ENCODE peak calls at places on chromosome 1, in four cellular contexts. L is HepG2, F is GM12878, J is K562. A is an unnamed sample.

GRCh38 chr1:182003025-182003725 is 58.3 kb downstream of the ZNF648 start:
- DNase-seq in J (no peak), L (no peak), F (no peak), A (no peak)

GRCh38 chr1:35377553-35377952 is 109.0 kb downstream of the ZMYM4 start:
- DNase-seq in F (no peak), L (no peak), J (no peak), A (no peak)

GRCh38 chr1:41758904-41759548 is 159.7 kb downstream of the HIVEP3 start:
- DNase-seq in J (no peak), L (no peak), F (no peak), A (no peak)

GRCh38 chr1:150981177-150981804 is 801 bp upstream of the ANXA9 start:
- DNase-seq in L (peak), J (no peak), F (no peak), A (peak)

GRCh38 chr1:224933584-224933983 is 4.1 kb downstream of the DNAH14 start:
- DNase-seq in J (no peak), F (no peak), L (no peak), A (no peak)

GRCh38 chr1:85612704-85613361 is 32.3 kb downstream of the CCN1 start:
- DNase-seq in F (no peak), L (peak), J (peak), A (no peak)

GRCh38 chr1:119253366-119253765 is 112.9 kb upstream of the WARS2 start:
- DNase-seq in F (no peak), L (no peak), J (no peak), A (no peak)

GRCh38 chr1:201084171-201084766 is 28.0 kb downstream of the CACNA1S start:
- DNase-seq in F (no peak), L (no peak), J (no peak), A (no peak)

GRCh38 chr1:38475624-38476005 is 384.0 kb downstream of the RRAGC start:
- DNase-seq in L (no peak), J (no peak), F (no peak), A (no peak)

GRCh38 chr1:179601093-179601492 is 9.5 kb downstream of the TDRD5 start:
- DNase-seq in J (no peak), F (no peak), L (no peak), A (no peak)

GRCh38 chr1:9371391-9371935 is 78.8 kb downstream of the SPSB1 start:
- DNase-seq in J (no peak), F (no peak), L (peak), A (no peak)
- TF ChIP-seq ATF2 in J (no peak), F (no peak), L (no peak), A (no peak)

GRCh38 chr1:6603851-6604558 is 1.3 kb upstream of the KLHL21 start:
- DNase-seq in F (no peak), L (peak), J (no peak), A (peak)

GRCh38 chr1:6601865-6602668 is 602 bp downstream of the KLHL21 start:
- DNase-seq in F (no peak), J (no peak), L (no peak), A (peak)

GRCh38 chr1:6601049-6601864 is 1.4 kb downstream of the KLHL21 start:
- DNase-seq in L (peak), J (peak), F (no peak), A (peak)

GRCh38 chr1:6603424-6603850 is 768 bp upstream of the KLHL21 start:
- DNase-seq in J (no peak), L (peak), F (no peak), A (no peak)

DNA sequence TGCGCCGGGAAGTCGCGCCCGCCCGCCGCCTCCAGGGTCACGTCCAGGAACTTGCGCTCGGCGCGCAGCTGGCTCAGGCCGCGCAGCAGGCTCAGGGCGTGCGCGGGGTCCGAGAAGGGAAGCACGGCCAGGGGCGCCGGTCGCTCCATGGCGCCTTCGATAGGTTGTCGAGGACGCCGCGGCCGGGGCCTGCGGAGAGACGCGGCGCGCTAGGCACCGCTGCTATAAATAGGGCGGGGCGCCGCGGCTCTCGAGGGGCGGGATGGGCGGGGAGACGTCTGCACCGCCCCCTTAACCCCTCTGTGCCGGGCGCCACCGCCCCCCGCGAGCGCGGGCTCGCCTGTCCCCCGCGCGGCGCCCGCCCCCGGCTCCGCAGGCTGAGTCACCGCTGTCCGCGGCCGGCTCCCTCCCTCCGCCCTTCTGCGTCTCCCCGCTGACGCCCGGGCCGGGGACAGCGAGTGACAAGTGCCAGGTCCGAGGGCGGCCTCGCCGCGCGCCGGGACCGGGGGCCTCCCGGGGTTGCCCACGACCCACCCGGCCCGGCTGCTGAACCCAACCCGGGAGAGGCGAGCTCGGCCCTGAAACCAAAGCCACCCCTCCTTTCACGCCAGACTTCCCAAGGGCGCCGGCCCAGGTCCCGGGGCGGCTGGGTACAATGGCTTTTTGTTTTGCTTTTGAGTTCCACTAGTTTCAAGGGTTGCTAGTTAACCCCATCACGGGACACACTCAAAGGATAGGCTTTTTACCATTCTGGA is at the start of gene KLHL21:
- DNase-seq in J (peak), F (no peak), L (peak), A (peak)
- TF ChIP-seq ETV6 in J (no peak), F (no peak), L (no peak), A (no peak)

GRCh38 chr1:239891621-239892358 is 199.9 kb upstream of the FMN2 start:
- DNase-seq in L (no peak), J (no peak), F (no peak), A (no peak)
- TF ChIP-seq CREM in L (no peak), J (no peak), F (no peak), A (no peak)

GRCh38 chr1:205658943-205659581 is 21.2 kb downstream of the SLC45A3 start:
- DNase-seq in F (no peak), J (peak), L (peak), A (peak)

GRCh38 chr1:205652984-205653383 is 21.2 kb upstream of the ELK4 start:
- DNase-seq in F (no peak), J (no peak), L (no peak), A (no peak)

GRCh38 chr1:205660361-205660760 is 19.9 kb downstream of the SLC45A3 start:
- DNase-seq in J (no peak), L (no peak), F (no peak), A (no peak)

GRCh38 chr1:205661429-205662134 is 18.7 kb downstream of the SLC45A3 start:
- DNase-seq in L (no peak), J (no peak), F (no peak), A (no peak)

DNA sequence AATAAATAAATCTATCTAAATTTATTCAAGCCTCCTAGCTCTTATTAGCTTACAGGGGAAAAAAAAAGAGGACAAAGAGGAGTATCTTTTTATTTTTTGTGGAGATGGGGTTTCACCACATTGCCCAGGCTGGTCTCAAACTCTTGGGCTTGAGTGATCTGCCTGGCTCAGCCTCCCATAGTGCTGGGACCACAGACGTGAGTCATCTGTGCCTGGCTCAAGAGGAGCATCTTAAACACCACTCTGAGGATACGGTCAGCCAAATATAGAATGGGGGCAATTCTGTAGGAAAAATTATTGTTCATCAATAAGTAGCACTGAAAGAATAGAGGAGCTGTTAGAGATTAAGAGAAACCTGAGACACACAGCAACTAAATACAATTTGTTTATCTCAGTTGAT is 24.1 kb downstream of the SLC45A3 start:
- DNase-seq in J (no peak), L (no peak), F (no peak), A (no peak)
- TF ChIP-seq ATF2 in J (no peak), L (no peak), F (no peak), A (no peak)

DNA sequence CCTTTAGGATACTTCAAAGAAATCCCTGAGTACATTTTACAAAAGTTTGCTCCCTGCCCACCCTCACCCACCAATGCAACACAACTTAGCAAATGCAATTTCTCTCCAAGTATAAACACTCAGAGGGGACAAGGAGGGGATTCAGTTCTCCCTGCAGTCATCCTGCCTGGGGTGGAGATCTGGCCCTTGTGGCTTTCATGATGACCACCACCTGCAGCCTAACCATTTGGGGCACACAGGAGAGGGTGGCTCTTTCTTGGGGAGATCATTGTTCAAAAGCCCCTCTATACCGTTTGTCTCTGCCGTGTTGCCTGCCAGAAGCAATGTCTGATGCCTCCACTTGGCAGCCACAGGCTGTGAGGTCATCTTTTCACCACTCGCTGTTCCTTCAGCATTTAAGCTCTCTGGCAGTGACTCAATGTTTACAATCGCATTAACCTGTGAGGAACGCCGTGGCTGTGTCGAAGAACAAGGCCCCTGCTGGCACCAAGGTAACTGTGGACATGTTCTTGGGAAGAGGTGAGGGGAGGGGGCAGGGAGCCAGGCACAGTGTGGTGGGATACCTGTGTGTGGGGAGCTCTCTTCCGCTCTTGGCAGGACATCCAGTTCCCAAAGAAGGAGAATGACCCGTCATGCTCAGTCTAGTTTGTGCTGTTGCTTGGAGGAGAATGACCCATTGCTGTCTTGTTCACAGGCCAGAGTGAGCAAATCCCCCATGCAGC is 103.9 kb upstream of the DUSP10 start:
- DNase-seq in J (no peak), L (peak), F (no peak), A (no peak)
- TF ChIP-seq ETV6 in J (no peak), L (no peak), F (no peak), A (no peak)